ENCODE peak calls at places on chromosome 13, in six cellular contexts. One of them, this sample, is unnamed. For H3K4me1, the result is how much of the 10 kb centered on the place peaks cover.

GRCh38 chr13:30829145-30829544 is 76.9 kb upstream of the MEDAG start:
- DNase-seq in stomach: no peak
- DNase-seq in H1: no peak
- DNase-seq in SK-N-SH: no peak
- DNase-seq in GM12878: no peak
- DNase-seq in K562: no peak
- DNase-seq in this sample: no peak

GRCh38 chr13:110546389-110546788 is 15.1 kb downstream of the RAB20 start:
- DNase-seq in stomach: no peak
- DNase-seq in H1: no peak
- DNase-seq in SK-N-SH: no peak
- DNase-seq in GM12878: no peak
- DNase-seq in K562: no peak
- DNase-seq in this sample: no peak

GRCh38 chr13:76813874-76814273 is 72.3 kb downstream of the KCTD12 start:
- DNase-seq in stomach: peak
- DNase-seq in H1: no peak
- DNase-seq in SK-N-SH: no peak
- DNase-seq in GM12878: no peak
- DNase-seq in K562: no peak
- DNase-seq in this sample: peak

GRCh38 chr13:97445504-97446187 is 11.7 kb downstream of the RAP2A start:
- DNase-seq in stomach: no peak
- DNase-seq in H1: no peak
- DNase-seq in SK-N-SH: no peak
- DNase-seq in GM12878: no peak
- DNase-seq in K562: no peak
- DNase-seq in this sample: no peak

GRCh38 chr13:97977376-97977705 is 23.9 kb downstream of the IPO5 start:
- DNase-seq in stomach: no peak
- DNase-seq in H1: no peak
- DNase-seq in SK-N-SH: no peak
- DNase-seq in GM12878: no peak
- DNase-seq in K562: no peak
- DNase-seq in this sample: no peak

GRCh38 chr13:91785435-91786137 is 387.2 kb downstream of the GPC5 start:
- DNase-seq in stomach: no peak
- DNase-seq in H1: no peak
- DNase-seq in SK-N-SH: no peak
- DNase-seq in GM12878: no peak
- DNase-seq in K562: no peak
- DNase-seq in this sample: no peak

GRCh38 chr13:98977568-98978270 is at the start of gene DOCK9:
- DNase-seq in stomach: peak
- DNase-seq in H1: no peak
- DNase-seq in SK-N-SH: no peak
- DNase-seq in GM12878: no peak
- DNase-seq in K562: no peak
- DNase-seq in this sample: peak

GRCh38 chr13:110593430-110594130 is 21.8 kb upstream of the NAXD start:
- DNase-seq in stomach: no peak
- DNase-seq in H1: no peak
- DNase-seq in SK-N-SH: peak
- DNase-seq in GM12878: no peak
- DNase-seq in K562: peak
- DNase-seq in this sample: no peak

GRCh38 chr13:30373727-30374126 is 48.6 kb upstream of the UBE2L5 start:
- DNase-seq in stomach: no peak
- DNase-seq in H1: no peak
- DNase-seq in SK-N-SH: no peak
- DNase-seq in GM12878: peak
- DNase-seq in K562: no peak
- DNase-seq in this sample: peak

GRCh38 chr13:113641426-113641825 is 16.6 kb downstream of the ATP4B start:
- DNase-seq in stomach: peak
- DNase-seq in H1: no peak
- DNase-seq in SK-N-SH: no peak
- DNase-seq in GM12878: no peak
- DNase-seq in K562: no peak
- DNase-seq in this sample: peak

GRCh38 chr13:76522083-76522755 is 364.0 kb downstream of the KCTD12 start:
- DNase-seq in stomach: no peak
- DNase-seq in H1: no peak
- DNase-seq in SK-N-SH: peak
- DNase-seq in GM12878: no peak
- DNase-seq in K562: no peak
- DNase-seq in this sample: no peak

GRCh38 chr13:44715287-44716224 is 139.4 kb upstream of the TSC22D1 start:
- DNase-seq in stomach: no peak
- DNase-seq in H1: no peak
- DNase-seq in SK-N-SH: peak
- DNase-seq in GM12878: no peak
- DNase-seq in K562: no peak
- DNase-seq in this sample: no peak

GRCh38 chr13:113152894-113153809 is 5.3 kb upstream of the PROZ start:
- DNase-seq in stomach: peak
- DNase-seq in H1: no peak
- DNase-seq in SK-N-SH: peak
- DNase-seq in GM12878: no peak
- DNase-seq in K562: peak
- DNase-seq in this sample: peak

GRCh38 chr13:100773923-100774641 is 99.5 kb upstream of the TMTC4 start:
- DNase-seq in stomach: no peak
- DNase-seq in H1: no peak
- DNase-seq in SK-N-SH: no peak
- DNase-seq in GM12878: no peak
- DNase-seq in K562: no peak
- DNase-seq in this sample: no peak

GRCh38 chr13:19634129-19634740 is 776 bp downstream of the MPHOSPH8 start:
- DNase-seq in stomach: peak
- DNase-seq in H1: no peak
- DNase-seq in SK-N-SH: peak
- DNase-seq in GM12878: no peak
- DNase-seq in K562: no peak
- DNase-seq in this sample: peak

GRCh38 chr13:110350509-110350908 is 43.4 kb downstream of the COL4A2 start:
- DNase-seq in stomach: no peak
- DNase-seq in H1: no peak
- DNase-seq in SK-N-SH: no peak
- DNase-seq in GM12878: no peak
- DNase-seq in K562: no peak
- DNase-seq in this sample: no peak

GRCh38 chr13:97911311-97912138 is 42.0 kb upstream of the IPO5 start:
- DNase-seq in stomach: no peak
- DNase-seq in H1: no peak
- DNase-seq in SK-N-SH: peak
- DNase-seq in GM12878: no peak
- DNase-seq in K562: peak
- DNase-seq in this sample: no peak

GRCh38 chr13:106527806-106528205 is 7.7 kb downstream of the EFNB2 start:
- DNase-seq in stomach: no peak
- DNase-seq in H1: no peak
- DNase-seq in SK-N-SH: no peak
- DNase-seq in GM12878: no peak
- DNase-seq in K562: no peak
- DNase-seq in this sample: no peak
- H3K4me1 ChIP-seq in stomach: under half
- H3K4me1 ChIP-seq in H1: under half
- H3K4me1 ChIP-seq in SK-N-SH: half or more
- H3K4me1 ChIP-seq in GM12878: under half
- H3K4me1 ChIP-seq in K562: under half
- H3K4me1 ChIP-seq in this sample: under half

GRCh38 chr13:52447815-52448552 is 2.5 kb downstream of the VPS36 start:
- DNase-seq in stomach: no peak
- DNase-seq in H1: no peak
- DNase-seq in SK-N-SH: no peak
- DNase-seq in GM12878: no peak
- DNase-seq in K562: no peak
- DNase-seq in this sample: no peak

GRCh38 chr13:52450793-52451116 is 321 bp upstream of the VPS36 start:
- DNase-seq in stomach: no peak
- DNase-seq in H1: no peak
- DNase-seq in SK-N-SH: no peak
- DNase-seq in GM12878: no peak
- DNase-seq in K562: no peak
- DNase-seq in this sample: no peak

GRCh38 chr13:52452470-52452869 is 2.0 kb upstream of the VPS36 start:
- DNase-seq in stomach: no peak
- DNase-seq in H1: no peak
- DNase-seq in SK-N-SH: no peak
- DNase-seq in GM12878: no peak
- DNase-seq in K562: no peak
- DNase-seq in this sample: no peak

GRCh38 chr13:52449323-52450011 is 967 bp downstream of the VPS36 start:
- DNase-seq in stomach: no peak
- DNase-seq in H1: no peak
- DNase-seq in SK-N-SH: no peak
- DNase-seq in GM12878: no peak
- DNase-seq in K562: no peak
- DNase-seq in this sample: no peak

GRCh38 chr13:52450012-52450792 is at the start of gene VPS36:
- DNase-seq in stomach: peak
- DNase-seq in H1: peak
- DNase-seq in SK-N-SH: peak
- DNase-seq in GM12878: peak
- DNase-seq in K562: peak
- DNase-seq in this sample: peak
- TF ChIP-seq EP300 in stomach: no peak
- TF ChIP-seq EP300 in H1: no peak
- TF ChIP-seq EP300 in SK-N-SH: no peak
- TF ChIP-seq EP300 in GM12878: no peak
- TF ChIP-seq EP300 in K562: no peak
- TF ChIP-seq EP300 in this sample: no peak

GRCh38 chr13:27183561-27184147 is 12.0 kb upstream of the USP12 start:
- DNase-seq in stomach: no peak
- DNase-seq in H1: no peak
- DNase-seq in SK-N-SH: no peak
- DNase-seq in GM12878: no peak
- DNase-seq in K562: no peak
- DNase-seq in this sample: no peak

GRCh38 chr13:27182054-27182453 is 10.4 kb upstream of the USP12 start:
- DNase-seq in stomach: no peak
- DNase-seq in H1: no peak
- DNase-seq in SK-N-SH: no peak
- DNase-seq in GM12878: no peak
- DNase-seq in K562: no peak
- DNase-seq in this sample: no peak

GRCh38 chr13:27177852-27178251 is 6.2 kb upstream of the USP12 start:
- DNase-seq in stomach: no peak
- DNase-seq in H1: no peak
- DNase-seq in SK-N-SH: no peak
- DNase-seq in GM12878: no peak
- DNase-seq in K562: peak
- DNase-seq in this sample: no peak

GRCh38 chr13:27186295-27186694 is 14.7 kb upstream of the USP12 start:
- DNase-seq in stomach: no peak
- DNase-seq in H1: no peak
- DNase-seq in SK-N-SH: no peak
- DNase-seq in GM12878: no peak
- DNase-seq in K562: no peak
- DNase-seq in this sample: no peak

GRCh38 chr13:27182844-27183497 is 11.4 kb upstream of the USP12 start:
- DNase-seq in stomach: peak
- DNase-seq in H1: no peak
- DNase-seq in SK-N-SH: no peak
- DNase-seq in GM12878: no peak
- DNase-seq in K562: peak
- DNase-seq in this sample: no peak
- TF ChIP-seq POLR2AphosphoS5 in stomach: peak
- TF ChIP-seq POLR2AphosphoS5 in H1: no peak
- TF ChIP-seq POLR2AphosphoS5 in SK-N-SH: peak
- TF ChIP-seq POLR2AphosphoS5 in GM12878: no peak
- TF ChIP-seq POLR2AphosphoS5 in K562: no peak
- TF ChIP-seq POLR2AphosphoS5 in this sample: peak

DNA sequence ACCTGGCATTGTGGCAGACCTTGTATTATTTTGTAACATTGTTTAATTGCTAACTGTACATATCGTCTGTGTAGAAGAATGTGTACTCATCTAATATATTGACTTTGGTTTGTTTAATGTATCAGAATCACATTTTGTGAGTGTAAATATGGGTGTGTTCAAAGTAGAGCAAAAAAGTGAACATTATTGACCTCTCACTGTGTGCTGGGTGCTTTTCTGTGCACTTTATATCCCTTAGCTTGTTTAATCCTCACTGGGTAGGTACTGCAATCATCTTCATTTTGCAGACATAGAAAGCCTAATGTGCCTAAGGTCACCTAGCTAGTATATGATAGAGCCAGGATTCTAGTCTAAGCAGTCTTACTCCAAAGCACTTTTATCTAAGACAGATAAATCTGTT is 245.1 kb downstream of the MAB21L1 start:
- DNase-seq in stomach: no peak
- DNase-seq in H1: no peak
- DNase-seq in SK-N-SH: no peak
- DNase-seq in GM12878: no peak
- DNase-seq in K562: no peak
- DNase-seq in this sample: no peak
- H3K4me1 ChIP-seq in stomach: under half
- H3K4me1 ChIP-seq in H1: under half
- H3K4me1 ChIP-seq in SK-N-SH: under half
- H3K4me1 ChIP-seq in GM12878: under half
- H3K4me1 ChIP-seq in K562: under half
- H3K4me1 ChIP-seq in this sample: under half